ENCODE peak calls at places on chromosome 9, in five cellular contexts. One of them, this sample, is unnamed.

GRCh38 chr9:89778100-89779085 is 173.6 kb downstream of the GADD45G start:
- DNase-seq in neuronal stem cell: no peak
- DNase-seq in H1: no peak
- DNase-seq in IMR-90: no peak
- DNase-seq in H9: no peak
- DNase-seq in this sample: no peak

GRCh38 chr9:138022756-138023393 is 145.3 kb downstream of the CACNA1B start:
- DNase-seq in H1: peak; percentile 78
- DNase-seq in H9: peak; percentile 68
- DNase-seq in neuronal stem cell: no peak
- DNase-seq in IMR-90: no peak
- DNase-seq in this sample: no peak

GRCh38 chr9:127803507-127804352 is 1.0 kb downstream of the FPGS start:
- DNase-seq in IMR-90: no peak
- DNase-seq in H9: no peak
- DNase-seq in neuronal stem cell: no peak
- DNase-seq in H1: no peak
- DNase-seq in this sample: peak; percentile 30

GRCh38 chr9:91164724-91165520 is 196.8 kb downstream of the AUH start:
- DNase-seq in H9: no peak
- DNase-seq in IMR-90: peak; percentile 100
- DNase-seq in H1: no peak
- DNase-seq in neuronal stem cell: no peak
- DNase-seq in this sample: peak; percentile 98

GRCh38 chr9:130345009-130345992 is 79.7 kb downstream of the HMCN2 start:
- DNase-seq in IMR-90: no peak
- DNase-seq in H1: no peak
- DNase-seq in neuronal stem cell: no peak
- DNase-seq in H9: no peak
- DNase-seq in this sample: no peak

GRCh38 chr9:116589392-116590354 is 97.4 kb upstream of the TRIM32 start:
- DNase-seq in H9: peak; percentile 77
- DNase-seq in neuronal stem cell: no peak
- DNase-seq in H1: peak; percentile 80
- DNase-seq in IMR-90: peak; percentile 69
- DNase-seq in this sample: peak; percentile 50

GRCh38 chr9:128104171-128104618 is 23.3 kb downstream of the PTGES2 start:
- DNase-seq in neuronal stem cell: no peak
- DNase-seq in H1: no peak
- DNase-seq in IMR-90: no peak
- DNase-seq in H9: no peak
- DNase-seq in this sample: no peak

GRCh38 chr9:107137495-107138202 is 145.4 kb upstream of the RAD23B start:
- DNase-seq in neuronal stem cell: no peak
- DNase-seq in H1: no peak
- DNase-seq in IMR-90: peak; percentile 33
- DNase-seq in H9: no peak
- DNase-seq in this sample: peak; percentile 49

GRCh38 chr9:136943291-136944093 is 1.0 kb downstream of the FBXW5 start:
- DNase-seq in H1: peak; percentile 71
- DNase-seq in H9: no peak
- DNase-seq in IMR-90: no peak
- DNase-seq in neuronal stem cell: no peak
- DNase-seq in this sample: no peak

GRCh38 chr9:92527291-92527828 is 8.4 kb downstream of the ECM2 start:
- DNase-seq in H9: no peak
- DNase-seq in H1: no peak
- DNase-seq in IMR-90: no peak
- DNase-seq in neuronal stem cell: no peak
- DNase-seq in this sample: no peak

GRCh38 chr9:137077010-137077747 is at the start of gene UAP1L1:
- DNase-seq in H1: peak; percentile 78
- DNase-seq in H9: peak; percentile 72
- DNase-seq in neuronal stem cell: no peak
- DNase-seq in IMR-90: peak; percentile 42
- DNase-seq in this sample: peak; percentile 72

GRCh38 chr9:133304477-133305377 is 29.7 kb upstream of the ABO start:
- DNase-seq in H1: no peak
- DNase-seq in neuronal stem cell: no peak
- DNase-seq in H9: no peak
- DNase-seq in IMR-90: no peak
- DNase-seq in this sample: no peak

GRCh38 chr9:5622019-5622418 is 6.9 kb upstream of the RIC1 start:
- DNase-seq in H1: no peak
- DNase-seq in H9: no peak
- DNase-seq in IMR-90: peak; percentile 91
- DNase-seq in neuronal stem cell: no peak
- DNase-seq in this sample: peak; percentile 67

GRCh38 chr9:129348890-129349570 is 171.0 kb upstream of the IER5L start:
- DNase-seq in neuronal stem cell: no peak
- DNase-seq in IMR-90: no peak
- DNase-seq in H1: no peak
- DNase-seq in H9: no peak
- DNase-seq in this sample: no peak

GRCh38 chr9:122206118-122207046 is 22.4 kb downstream of the LHX6 start:
- DNase-seq in H1: no peak
- DNase-seq in neuronal stem cell: no peak
- DNase-seq in IMR-90: peak; percentile 80
- DNase-seq in H9: no peak
- DNase-seq in this sample: peak; percentile 40

GRCh38 chr9:102360846-102361245 is 622.4 kb upstream of the GRIN3A start:
- DNase-seq in neuronal stem cell: no peak
- DNase-seq in IMR-90: no peak
- DNase-seq in H1: no peak
- DNase-seq in H9: no peak
- DNase-seq in this sample: no peak

GRCh38 chr9:138067594-138068367 is 190.2 kb downstream of the CACNA1B start:
- DNase-seq in H1: peak; percentile 37
- DNase-seq in IMR-90: no peak
- DNase-seq in neuronal stem cell: no peak
- DNase-seq in H9: peak; percentile 17
- DNase-seq in this sample: no peak

GRCh38 chr9:33924978-33925797 is 108.2 kb downstream of the UBE2R2 start:
- DNase-seq in neuronal stem cell: peak; percentile 58
- DNase-seq in IMR-90: peak; percentile 54
- DNase-seq in H9: peak; percentile 76
- DNase-seq in H1: peak; percentile 73
- DNase-seq in this sample: peak; percentile 59

DNA sequence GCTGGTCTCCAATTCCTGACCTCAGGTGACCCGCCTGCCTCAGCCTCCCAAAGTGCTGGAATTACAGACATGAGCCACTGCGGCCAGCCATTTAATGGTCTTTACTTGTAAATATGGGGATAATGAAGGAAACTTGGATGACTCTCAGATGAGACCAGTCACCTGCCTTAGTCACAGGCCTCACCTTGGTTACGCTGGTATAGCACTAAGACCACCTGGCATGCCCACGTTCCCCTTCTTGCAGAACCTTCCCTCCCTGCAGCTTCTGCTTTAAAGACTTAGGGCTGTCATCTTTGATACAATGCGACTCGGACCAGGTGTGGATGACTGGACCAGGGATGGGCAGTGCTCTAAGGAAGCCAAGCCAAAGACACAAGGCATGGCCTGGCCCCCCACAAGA is 629.9 kb downstream of the CCDC171 start:
- DNase-seq in neuronal stem cell: no peak
- DNase-seq in H1: no peak
- DNase-seq in H9: no peak
- DNase-seq in IMR-90: no peak
- DNase-seq in this sample: no peak
- H2BK15ac ChIP-seq in neuronal stem cell: no peak overlapping the region
- H2BK15ac ChIP-seq in H1: no peak overlapping the region
- H2BK15ac ChIP-seq in H9: no peak overlapping the region
- H2BK15ac ChIP-seq in IMR-90: no peak overlapping the region
- H2BK15ac ChIP-seq in this sample: no peak overlapping the region

DNA sequence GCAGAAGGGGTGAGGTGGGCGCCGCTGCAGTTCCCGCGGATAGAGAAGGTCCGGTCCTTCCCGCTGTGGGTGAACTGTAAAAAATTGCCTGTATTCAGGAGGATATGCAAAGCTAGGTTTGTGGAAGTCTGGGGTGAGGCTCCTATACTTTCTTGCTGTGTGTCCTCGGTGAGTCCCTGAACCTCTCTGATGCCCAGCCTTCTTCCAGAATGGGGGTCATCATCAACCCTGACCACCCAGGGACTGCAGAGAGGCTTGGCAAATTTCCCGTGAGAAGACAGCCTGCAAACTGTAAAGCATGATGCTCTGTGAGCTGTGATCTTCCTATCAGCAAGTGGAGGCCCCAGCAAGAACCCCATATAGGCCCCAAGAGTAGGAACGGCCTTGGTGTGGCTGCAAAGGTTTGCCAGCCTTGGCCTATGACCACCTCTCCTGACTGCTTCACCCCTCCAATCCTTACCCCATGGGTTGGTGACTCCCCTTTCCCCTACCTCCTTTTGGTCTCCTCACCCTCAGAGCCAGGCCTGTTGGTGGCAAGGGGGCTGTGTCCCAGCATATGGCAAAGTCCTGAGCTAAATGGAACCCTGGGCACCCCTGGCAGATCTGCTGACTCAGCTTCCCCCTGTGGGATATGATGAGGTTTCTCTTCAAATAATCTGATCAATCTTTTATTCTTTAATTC is 767 bp downstream of the ALDH1B1 start:
- DNase-seq in H1: no peak
- DNase-seq in neuronal stem cell: no peak
- DNase-seq in H9: no peak
- DNase-seq in IMR-90: no peak
- DNase-seq in this sample: peak; percentile 12
- H3K18ac ChIP-seq in H1: peak overlapping the region; percentile 81
- H3K18ac ChIP-seq in neuronal stem cell: peak overlapping the region; percentile 99
- H3K18ac ChIP-seq in H9: peak overlapping the region; percentile 44
- H3K18ac ChIP-seq in IMR-90: peak overlapping the region; percentile 37
- H3K18ac ChIP-seq in this sample: peak overlapping the region; percentile 52

DNA sequence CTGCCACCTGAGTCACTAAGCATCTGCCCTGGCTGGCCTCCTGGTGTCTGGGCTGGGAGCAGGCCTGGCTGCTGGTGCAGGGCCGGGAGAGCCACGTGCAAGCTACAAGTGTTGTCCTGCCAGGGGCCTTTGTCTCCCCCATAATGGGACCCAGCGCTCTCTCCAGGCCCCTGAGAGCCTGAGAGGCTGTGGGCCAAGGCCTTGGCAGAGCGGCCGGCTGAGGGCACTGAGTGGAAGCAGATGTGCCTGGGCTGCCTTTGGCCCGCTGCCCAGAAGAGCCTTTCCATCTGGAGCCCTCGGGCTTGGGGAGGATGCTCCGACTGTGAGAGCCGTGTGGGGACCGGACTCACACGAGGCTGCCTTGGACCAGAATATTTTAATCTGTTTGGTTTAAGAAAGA is 185.5 kb downstream of the RGS3 start:
- DNase-seq in H9: no peak
- DNase-seq in H1: no peak
- DNase-seq in IMR-90: peak; percentile 57
- DNase-seq in neuronal stem cell: no peak
- DNase-seq in this sample: no peak
- H2AFZ ChIP-seq in H9: no peak overlapping the region
- H2AFZ ChIP-seq in H1: no peak overlapping the region
- H2AFZ ChIP-seq in IMR-90: peak overlapping the region; percentile 77
- H2AFZ ChIP-seq in neuronal stem cell: peak overlapping the region; percentile 58
- H2AFZ ChIP-seq in this sample: no peak overlapping the region

GRCh38 chr9:8745347-8745746 is 945.8 kb upstream of the DMAC1 start:
- DNase-seq in H1: no peak
- DNase-seq in neuronal stem cell: no peak
- DNase-seq in IMR-90: no peak
- DNase-seq in H9: no peak
- DNase-seq in this sample: no peak
- H2BK15ac ChIP-seq in H1: no peak overlapping the region
- H2BK15ac ChIP-seq in neuronal stem cell: no peak overlapping the region
- H2BK15ac ChIP-seq in IMR-90: no peak overlapping the region
- H2BK15ac ChIP-seq in H9: no peak overlapping the region
- H2BK15ac ChIP-seq in this sample: no peak overlapping the region

GRCh38 chr9:112572416-112572815 is 85.8 kb downstream of the KIAA1958 start:
- DNase-seq in H1: no peak
- DNase-seq in IMR-90: no peak
- DNase-seq in neuronal stem cell: no peak
- DNase-seq in H9: no peak
- DNase-seq in this sample: no peak
- H3K18ac ChIP-seq in H1: no peak overlapping the region
- H3K18ac ChIP-seq in IMR-90: no peak overlapping the region
- H3K18ac ChIP-seq in neuronal stem cell: peak overlapping the region; percentile 55
- H3K18ac ChIP-seq in H9: no peak overlapping the region
- H3K18ac ChIP-seq in this sample: no peak overlapping the region

GRCh38 chr9:36818965-36819870 is 214.8 kb downstream of the PAX5 start:
- DNase-seq in IMR-90: no peak
- DNase-seq in neuronal stem cell: peak; percentile 42
- DNase-seq in H9: peak; percentile 50
- DNase-seq in H1: peak; percentile 56
- DNase-seq in this sample: no peak
- H2AFZ ChIP-seq in IMR-90: peak overlapping the region; percentile 66
- H2AFZ ChIP-seq in neuronal stem cell: peak overlapping the region; percentile 93
- H2AFZ ChIP-seq in H9: no peak overlapping the region
- H2AFZ ChIP-seq in H1: peak overlapping the region; percentile 85
- H2AFZ ChIP-seq in this sample: no peak overlapping the region

GRCh38 chr9:21499912-21500311 is 17.8 kb upstream of the IFNE start:
- DNase-seq in IMR-90: no peak
- DNase-seq in H9: no peak
- DNase-seq in H1: no peak
- DNase-seq in neuronal stem cell: no peak
- DNase-seq in this sample: no peak
- H2BK15ac ChIP-seq in IMR-90: no peak overlapping the region
- H2BK15ac ChIP-seq in H9: no peak overlapping the region
- H2BK15ac ChIP-seq in H1: no peak overlapping the region
- H2BK15ac ChIP-seq in neuronal stem cell: no peak overlapping the region
- H2BK15ac ChIP-seq in this sample: no peak overlapping the region